ENCODE peak calls at places on chromosomes 12 and 14, in five cellular contexts. One of them, this sample, is unnamed.
A peak's percentile ranks its signal among the peaks of the same experiment; 100 is the strongest.

GRCh38 chr12:66438601-66439000 is 136.3 kb downstream of the HELB start:
- DNase-seq in RWPE1: no peak
- DNase-seq in IMR-90: peak; percentile 18
- DNase-seq in stimulated activated CD4-positive, alpha-beta T cell treated with anti-CD3 and anti-CD28 coated beads, Interleukin-15, amount 100 ng/mL, for 1 hour: no peak
- DNase-seq in K562: no peak
- DNase-seq in this sample: peak; percentile 42

GRCh38 chr14:39431416-39432178 is 636 bp downstream of the FBXO33 start:
- DNase-seq in K562: peak; percentile 73
- DNase-seq in stimulated activated CD4-positive, alpha-beta T cell treated with anti-CD3 and anti-CD28 coated beads, Interleukin-15, amount 100 ng/mL, for 1 hour: peak; percentile 20
- DNase-seq in IMR-90: peak; percentile 33
- DNase-seq in RWPE1: peak; percentile 27
- DNase-seq in this sample: peak; percentile 11

GRCh38 chr12:107390414-107390813 is 295.2 kb upstream of the PWP1 start:
- DNase-seq in stimulated activated CD4-positive, alpha-beta T cell treated with anti-CD3 and anti-CD28 coated beads, Interleukin-15, amount 100 ng/mL, for 1 hour: no peak
- DNase-seq in K562: no peak
- DNase-seq in IMR-90: no peak
- DNase-seq in RWPE1: no peak
- DNase-seq in this sample: no peak

GRCh38 chr14:65019944-65020566 is 33.4 kb downstream of the FNTB start:
- DNase-seq in stimulated activated CD4-positive, alpha-beta T cell treated with anti-CD3 and anti-CD28 coated beads, Interleukin-15, amount 100 ng/mL, for 1 hour: no peak
- DNase-seq in RWPE1: peak; percentile 42
- DNase-seq in IMR-90: peak; percentile 83
- DNase-seq in K562: peak; percentile 44
- DNase-seq in this sample: no peak

GRCh38 chr12:46692606-46693005 is 133.2 kb downstream of the SLC38A4 start:
- DNase-seq in RWPE1: no peak
- DNase-seq in IMR-90: no peak
- DNase-seq in K562: no peak
- DNase-seq in stimulated activated CD4-positive, alpha-beta T cell treated with anti-CD3 and anti-CD28 coated beads, Interleukin-15, amount 100 ng/mL, for 1 hour: no peak
- DNase-seq in this sample: no peak

GRCh38 chr12:123494124-123494843 is 36.3 kb downstream of the SNRNP35 start:
- DNase-seq in stimulated activated CD4-positive, alpha-beta T cell treated with anti-CD3 and anti-CD28 coated beads, Interleukin-15, amount 100 ng/mL, for 1 hour: no peak
- DNase-seq in IMR-90: no peak
- DNase-seq in K562: no peak
- DNase-seq in RWPE1: no peak
- DNase-seq in this sample: no peak

GRCh38 chr14:51431033-51431709 is 191.1 kb downstream of the TMX1 start:
- DNase-seq in K562: no peak
- DNase-seq in stimulated activated CD4-positive, alpha-beta T cell treated with anti-CD3 and anti-CD28 coated beads, Interleukin-15, amount 100 ng/mL, for 1 hour: no peak
- DNase-seq in RWPE1: no peak
- DNase-seq in IMR-90: no peak
- DNase-seq in this sample: no peak

GRCh38 chr12:56321027-56321426 is 5.2 kb upstream of the CNPY2 start:
- DNase-seq in IMR-90: peak; percentile 24
- DNase-seq in K562: no peak
- DNase-seq in RWPE1: no peak
- DNase-seq in stimulated activated CD4-positive, alpha-beta T cell treated with anti-CD3 and anti-CD28 coated beads, Interleukin-15, amount 100 ng/mL, for 1 hour: no peak
- DNase-seq in this sample: no peak

GRCh38 chr12:130677957-130678558 is 38.0 kb downstream of the RIMBP2 start:
- DNase-seq in stimulated activated CD4-positive, alpha-beta T cell treated with anti-CD3 and anti-CD28 coated beads, Interleukin-15, amount 100 ng/mL, for 1 hour: no peak
- DNase-seq in IMR-90: no peak
- DNase-seq in RWPE1: no peak
- DNase-seq in K562: no peak
- DNase-seq in this sample: no peak